ENCODE peak calls at places on chromosomes 11 and 22, in eight cellular contexts. P is GM10248, U is left ventricle myocardium superior, X is AG08396, A is ACHN, C is nephron progenitor cell, Q is NCI-H82, V is fibroblast of pulmonary artery. M is an unnamed sample.

GRCh38 chr11:87299041-87299481 is 261.3 kb downstream of the TMEM135 start:
- DNase-seq in U (no peak), X (no peak), Q (peak), C (no peak), A (no peak), V (no peak), P (no peak), M (peak)

GRCh38 chr11:71153005-71153395 is 99.4 kb downstream of the SHANK2 start:
- DNase-seq in P (no peak), A (peak), V (no peak), X (peak), Q (no peak), U (no peak), C (peak), M (no peak)

GRCh38 chr11:9574806-9575530 is 1.5 kb downstream of the WEE1 start:
- DNase-seq in Q (peak), A (peak), U (peak), P (no peak), V (peak), C (peak), X (peak), M (peak)

GRCh38 chr11:125364085-125364822 is 131.8 kb downstream of the FEZ1 start:
- DNase-seq in V (peak), A (no peak), U (no peak), C (no peak), Q (peak), X (peak), P (no peak), M (no peak)

GRCh38 chr11:45333506-45333971 is 47.4 kb upstream of the SYT13 start:
- DNase-seq in U (peak), C (no peak), X (peak), A (no peak), Q (peak), V (peak), P (no peak), M (peak)

GRCh38 chr11:16226245-16226644 is 130.1 kb downstream of the SOX6 start:
- DNase-seq in A (peak), U (peak), V (peak), C (no peak), X (no peak), Q (peak), P (no peak), M (peak)

GRCh38 chr11:78379039-78379670 is 38.5 kb downstream of the GAB2 start:
- DNase-seq in U (no peak), V (no peak), A (no peak), X (no peak), Q (no peak), P (peak), C (no peak), M (no peak)

GRCh38 chr11:43632171-43632570 is 48.4 kb upstream of the HSD17B12 start:
- DNase-seq in V (peak), Q (no peak), P (no peak), A (no peak), X (no peak), C (no peak), U (no peak), M (peak)

GRCh38 chr11:44607324-44607962 is 42.0 kb downstream of the CD82 start:
- DNase-seq in V (no peak), Q (no peak), X (peak), P (no peak), A (no peak), C (no peak), U (no peak), M (no peak)

GRCh38 chr11:46342237-46342636 is 5.0 kb upstream of the DGKZ start:
- DNase-seq in C (no peak), P (no peak), Q (no peak), X (no peak), A (no peak), U (peak), V (peak), M (peak)

GRCh38 chr11:77095551-77096490 is 6.8 kb upstream of the OMP start:
- DNase-seq in X (no peak), P (no peak), C (no peak), V (no peak), A (no peak), Q (no peak), U (peak), M (no peak)

GRCh38 chr11:44484211-44484610 is 81.3 kb upstream of the CD82 start:
- DNase-seq in X (peak), C (peak), A (peak), V (peak), P (peak), Q (peak), U (no peak), M (peak)

GRCh38 chr11:35623708-35624168 is 5.5 kb downstream of the FJX1 start:
- DNase-seq in A (peak), P (no peak), Q (peak), V (peak), C (no peak), X (no peak), U (no peak), M (peak)

GRCh38 chr11:30455025-30455424 is 131.1 kb downstream of the MPPED2 start:
- DNase-seq in U (no peak), V (no peak), C (no peak), Q (no peak), X (no peak), A (no peak), P (no peak), M (no peak)

GRCh38 chr11:60318726-60319125 is 8.3 kb upstream of the MS4A6E start:
- DNase-seq in P (no peak), V (no peak), C (no peak), X (no peak), A (no peak), Q (no peak), U (no peak), M (no peak)

GRCh38 chr22:33831207-33831606 is 89.1 kb downstream of the LARGE1 start:
- DNase-seq in X (no peak), U (no peak), V (no peak), Q (no peak), P (no peak), C (no peak), A (no peak), M (no peak)

GRCh38 chr22:24188705-24189248 is 7.5 kb downstream of the SUSD2 start:
- DNase-seq in A (no peak), X (no peak), V (no peak), U (no peak), Q (no peak), P (no peak), C (no peak), M (no peak)

GRCh38 chr11:3109921-3110706 is 52.9 kb upstream of the CARS1 start:
- DNase-seq in Q (peak), V (peak), C (peak), X (peak), P (peak), U (peak), A (peak), M (peak)

GRCh38 chr11:92342886-92343285 is 118.3 kb downstream of the FAT3 start:
- DNase-seq in V (no peak), C (no peak), X (no peak), A (no peak), Q (no peak), P (no peak), U (no peak), M (no peak)

M was measured in NCI-H69.